ENCODE peak calls at places on chromosomes 4 and X, in ten cellular contexts. F is GM23338; W is breast epithelium; M is K562; P is spleen; T is ovary; U is PC-9; A is naive thymus-derived CD4-positive, alpha-beta T cell; S is body of pancreas; V is CD8-positive, alpha-beta T cell. G is an unnamed sample. For H3K4me1, the result is how much of the 10 kb centered on the place peaks cover.

GRCh38 chr4:41976775-41977516 is 4.6 kb upstream of the DCAF4L1 start:
- DNase-seq in F (no peak), W (no peak), M (no peak), P (no peak), T (no peak), U (no peak), A (no peak), S (no peak), V (no peak), G (no peak)

GRCh38 chrX:136339702-136340101 is 38.9 kb downstream of the ADGRG4 start:
- DNase-seq in F (no peak), W (no peak), M (no peak), P (no peak), T (no peak), U (no peak), A (no peak), S (no peak), V (no peak), G (no peak)

GRCh38 chr4:109010534-109010933 is 247.7 kb upstream of the ETNPPL start:
- DNase-seq in F (no peak), W (no peak), M (no peak), P (no peak), T (no peak), U (no peak), A (no peak), S (no peak), V (no peak), G (no peak)

GRCh38 chr4:3204021-3204431 is 44.9 kb upstream of the MSANTD1 start:
- DNase-seq in F (no peak), W (no peak), M (no peak), P (no peak), T (peak), U (no peak), A (no peak), S (peak), V (no peak), G (no peak)

GRCh38 chr4:75705198-75705712 is 19.1 kb upstream of the USO1 start:
- DNase-seq in F (peak), W (no peak), M (no peak), P (no peak), T (no peak), U (no peak), A (no peak), S (no peak), V (no peak), G (no peak)

GRCh38 chrX:54320067-54320466 is 37.8 kb downstream of the WNK3 start:
- DNase-seq in F (no peak), W (no peak), M (no peak), P (no peak), T (no peak), U (no peak), A (no peak), S (no peak), V (no peak), G (no peak)

GRCh38 chr4:142405021-142405991 is 440.8 kb downstream of the INPP4B start:
- DNase-seq in F (peak), W (peak), M (no peak), P (no peak), T (peak), U (no peak), A (peak), S (peak), V (peak), G (peak)

GRCh38 chrX:123971963-123972362 is 10.5 kb downstream of the STAG2 start:
- DNase-seq in F (no peak), W (no peak), M (no peak), P (no peak), T (peak), U (no peak), A (no peak), S (no peak), V (no peak), G (no peak)

GRCh38 chr4:159298502-159298901 is 195.6 kb downstream of the RAPGEF2 start:
- DNase-seq in F (no peak), W (no peak), M (no peak), P (no peak), T (no peak), U (no peak), A (no peak), S (no peak), V (no peak), G (no peak)

GRCh38 chr4:118941149-118941548 is 52.5 kb downstream of the SYNPO2 start:
- DNase-seq in F (no peak), W (peak), M (no peak), P (no peak), T (peak), U (no peak), A (no peak), S (peak), V (no peak), G (peak)

GRCh38 chr4:147566762-147567161 is 50.4 kb upstream of the TMEM184C start:
- DNase-seq in F (no peak), W (no peak), M (no peak), P (no peak), T (no peak), U (no peak), A (no peak), S (no peak), V (no peak), G (no peak)

GRCh38 chr4:112704991-112705845 is 68.3 kb downstream of the LARP7 start:
- DNase-seq in F (peak), W (peak), M (peak), P (peak), T (peak), U (peak), A (no peak), S (peak), V (no peak), G (no peak)

GRCh38 chr4:18684932-18685331 is 663.4 kb upstream of the LCORL start:
- DNase-seq in F (no peak), W (no peak), M (no peak), P (no peak), T (no peak), U (no peak), A (no peak), S (no peak), V (no peak), G (peak)

GRCh38 chr4:139273835-139274234 is 6.2 kb downstream of the MGARP start:
- DNase-seq in F (no peak), W (no peak), M (no peak), P (no peak), T (no peak), U (no peak), A (no peak), S (no peak), V (no peak), G (no peak)

GRCh38 chr4:180057891-180058643 is 2185.1 kb upstream of the TENM3 start:
- DNase-seq in F (peak), W (no peak), M (no peak), P (peak), T (no peak), U (peak), A (no peak), S (peak), V (no peak), G (peak)

GRCh38 chrX:24498181-24498580 is 33.1 kb downstream of the PDK3 start:
- DNase-seq in F (peak), W (no peak), M (peak), P (no peak), T (no peak), U (no peak), A (no peak), S (peak), V (peak), G (peak)

GRCh38 chrX:63428348-63428747 is 77.2 kb upstream of the SPIN4 start:
- DNase-seq in F (no peak), W (no peak), M (no peak), P (no peak), T (no peak), U (peak), A (no peak), S (no peak), V (no peak), G (no peak)

GRCh38 chrX:84118315-84118714 is 69.7 kb downstream of the RPS6KA6 start:
- DNase-seq in F (peak), W (no peak), M (no peak), P (no peak), T (no peak), U (no peak), A (no peak), S (no peak), V (no peak), G (no peak)

GRCh38 chr4:74752798-74753197 is 41.5 kb downstream of the BTC start:
- DNase-seq in F (no peak), W (no peak), M (no peak), P (no peak), T (no peak), U (no peak), A (no peak), S (no peak), V (no peak), G (no peak)

GRCh38 chr4:102344520-102344954 is 745 bp downstream of the SLC39A8 start:
- DNase-seq in F (peak), W (peak), M (peak), P (peak), T (peak), U (peak), A (no peak), S (no peak), V (peak), G (peak)

GRCh38 chr4:186132577-186133277 is 28.2 kb downstream of the FAM149A start:
- DNase-seq in F (peak), W (no peak), M (peak), P (no peak), T (no peak), U (peak), A (no peak), S (peak), V (no peak), G (no peak)

GRCh38 chrX:40108084-40108958 is 10.6 kb upstream of the BCOR start:
- DNase-seq in F (peak), W (no peak), M (peak), P (peak), T (peak), U (no peak), A (no peak), S (peak), V (no peak), G (peak)

GRCh38 chrX:24877854-24878650 is 137.7 kb downstream of the ARX start:
- DNase-seq in F (no peak), W (no peak), M (no peak), P (no peak), T (no peak), U (no peak), A (no peak), S (no peak), V (no peak), G (no peak)

GRCh38 chr4:5887361-5888221 is 5.3 kb downstream of the CRMP1 start:
- DNase-seq in F (peak), W (no peak), M (no peak), P (no peak), T (no peak), U (no peak), A (no peak), S (no peak), V (no peak), G (no peak)

GRCh38 chrX:119682019-119682989 is 10.7 kb downstream of the SEPTIN6 start:
- DNase-seq in F (no peak), W (no peak), M (no peak), P (no peak), T (no peak), U (no peak), A (peak), S (no peak), V (peak), G (no peak)
- H3K4me1 ChIP-seq in F (under half), W (under half), M (under half), P (half or more), T (under half), U (under half), A (half or more), S (under half), V (half or more), G (under half)

GRCh38 chr4:168993724-168994510 is 16.1 kb downstream of the CBR4 start:
- DNase-seq in F (no peak), W (no peak), M (no peak), P (no peak), T (peak), U (peak), A (no peak), S (no peak), V (no peak), G (no peak)
- H3K4me1 ChIP-seq in F (under half), W (under half), M (under half), P (under half), T (under half), U (under half), A (under half), S (under half), V (under half), G (under half)

DNA sequence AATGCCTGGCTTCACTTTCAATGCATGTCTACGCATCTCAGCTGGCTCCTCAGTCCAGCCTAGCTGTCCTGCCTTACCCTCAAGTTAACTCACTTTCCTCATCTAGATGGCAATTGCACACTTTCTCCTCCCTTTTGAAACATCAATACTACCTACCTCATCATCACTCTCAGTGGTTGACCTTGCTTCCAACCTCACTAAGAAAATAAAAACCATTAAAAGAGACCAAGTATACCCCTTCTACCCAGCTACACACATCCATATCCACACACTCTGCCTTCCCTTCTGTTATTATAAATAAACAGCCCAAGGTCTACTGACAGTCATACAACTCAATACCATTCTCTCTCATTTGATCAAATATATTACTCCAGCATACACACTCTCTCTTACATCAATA is 21.5 kb downstream of the SLC10A7 start:
- DNase-seq in F (no peak), W (no peak), M (no peak), P (no peak), T (no peak), U (no peak), A (no peak), S (no peak), V (no peak), G (no peak)
- H3K4me1 ChIP-seq in F (under half), W (under half), M (under half), P (under half), T (under half), U (under half), A (under half), S (under half), V (under half), G (under half)

GRCh38 chrX:41705680-41706374 is 17.1 kb downstream of the GPR34 start:
- DNase-seq in F (no peak), W (no peak), M (no peak), P (no peak), T (no peak), U (no peak), A (no peak), S (no peak), V (no peak), G (no peak)
- H3K4me1 ChIP-seq in F (under half), W (under half), M (under half), P (under half), T (under half), U (under half), A (under half), S (under half), V (under half), G (under half)

DNA sequence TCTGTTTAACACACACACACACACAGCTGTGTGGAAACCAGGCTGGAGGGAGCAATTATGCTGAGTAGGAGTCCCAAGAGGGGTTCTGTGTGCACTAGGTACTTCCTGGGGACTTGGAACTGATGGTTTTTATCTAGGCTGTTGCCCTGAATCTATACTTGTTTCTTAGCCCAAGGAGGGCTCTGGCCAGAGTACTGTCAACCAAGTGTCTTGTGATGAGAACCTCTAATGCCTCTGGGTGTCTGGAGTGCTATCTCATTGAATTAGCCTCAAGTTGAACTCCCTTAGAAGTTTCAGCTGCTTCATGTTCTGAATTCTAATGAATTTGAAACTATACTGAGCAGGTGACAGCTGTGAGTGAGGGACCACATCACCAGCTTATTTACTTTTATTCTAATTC is 16.6 kb downstream of the ARHGAP24 start:
- DNase-seq in F (no peak), W (no peak), M (no peak), P (no peak), T (no peak), U (no peak), A (no peak), S (no peak), V (no peak), G (no peak)
- H3K4me1 ChIP-seq in F (under half), W (under half), M (under half), P (under half), T (under half), U (under half), A (under half), S (under half), V (under half), G (under half)

GRCh38 chr4:154014401-154015105 is 225.7 kb upstream of the SFRP2 start:
- DNase-seq in F (no peak), W (no peak), M (no peak), P (no peak), T (no peak), U (no peak), A (no peak), S (no peak), V (no peak), G (no peak)

GRCh38 chr4:154010377-154010776 is 221.5 kb upstream of the SFRP2 start:
- DNase-seq in F (no peak), W (peak), M (no peak), P (no peak), T (no peak), U (no peak), A (no peak), S (peak), V (no peak), G (no peak)

GRCh38 chr4:154013576-154013975 is 224.7 kb upstream of the SFRP2 start:
- DNase-seq in F (no peak), W (no peak), M (no peak), P (no peak), T (no peak), U (no peak), A (no peak), S (no peak), V (no peak), G (no peak)

GRCh38 chr4:154009191-154009590 is 220.3 kb upstream of the SFRP2 start:
- DNase-seq in F (no peak), W (no peak), M (no peak), P (no peak), T (no peak), U (no peak), A (no peak), S (no peak), V (no peak), G (no peak)

DNA sequence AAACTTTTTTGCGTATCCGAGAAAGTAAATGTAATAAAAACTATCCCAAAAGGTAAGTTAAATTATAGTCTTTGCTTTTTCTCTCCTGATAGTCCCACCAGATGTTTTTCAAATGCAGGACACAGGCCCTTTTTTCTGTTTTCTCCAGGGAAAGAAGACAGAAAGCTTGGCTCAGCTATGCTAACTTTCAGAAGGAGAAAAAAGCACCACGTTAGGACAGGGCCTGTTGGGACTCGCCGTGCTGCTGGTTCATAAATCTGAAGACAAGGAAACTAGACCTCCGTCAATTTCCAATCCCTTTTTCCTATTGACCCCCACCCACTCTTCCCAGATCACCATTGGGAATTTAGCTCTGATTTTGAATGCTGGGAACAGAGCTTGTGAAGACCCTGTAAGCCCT is 220.9 kb upstream of the SFRP2 start:
- DNase-seq in F (no peak), W (no peak), M (no peak), P (no peak), T (no peak), U (no peak), A (no peak), S (no peak), V (no peak), G (no peak)
- H3K4me1 ChIP-seq in F (under half), W (under half), M (under half), P (under half), T (under half), U (under half), A (under half), S (under half), V (under half), G (under half)

GRCh38 chrX:86806786-86807185 is 658.5 kb downstream of the DACH2 start:
- DNase-seq in F (peak), W (no peak), M (peak), P (no peak), T (no peak), U (no peak), A (no peak), S (peak), V (no peak), G (no peak)
- H3K4me1 ChIP-seq in F (under half), W (under half), M (under half), P (under half), T (under half), U (under half), A (under half), S (under half), V (under half), G (under half)

GRCh38 chr4:39043058-39043696 is 11.0 kb upstream of the TMEM156 start:
- DNase-seq in F (no peak), W (no peak), M (no peak), P (no peak), T (no peak), U (peak), A (no peak), S (peak), V (no peak), G (no peak)
- H3K4me1 ChIP-seq in F (under half), W (under half), M (under half), P (under half), T (under half), U (half or more), A (under half), S (under half), V (under half), G (under half)

GRCh38 chr4:85486425-85487101 is 11.6 kb downstream of the ARHGAP24 start:
- DNase-seq in F (no peak), W (no peak), M (peak), P (no peak), T (no peak), U (no peak), A (no peak), S (no peak), V (no peak), G (no peak)

GRCh38 chr4:85478576-85478975 is 3.6 kb downstream of the ARHGAP24 start:
- DNase-seq in F (no peak), W (no peak), M (no peak), P (no peak), T (no peak), U (no peak), A (no peak), S (no peak), V (no peak), G (no peak)

GRCh38 chr4:85477538-85477937 is 2.6 kb downstream of the ARHGAP24 start:
- DNase-seq in F (no peak), W (no peak), M (no peak), P (no peak), T (no peak), U (no peak), A (no peak), S (peak), V (no peak), G (no peak)

DNA sequence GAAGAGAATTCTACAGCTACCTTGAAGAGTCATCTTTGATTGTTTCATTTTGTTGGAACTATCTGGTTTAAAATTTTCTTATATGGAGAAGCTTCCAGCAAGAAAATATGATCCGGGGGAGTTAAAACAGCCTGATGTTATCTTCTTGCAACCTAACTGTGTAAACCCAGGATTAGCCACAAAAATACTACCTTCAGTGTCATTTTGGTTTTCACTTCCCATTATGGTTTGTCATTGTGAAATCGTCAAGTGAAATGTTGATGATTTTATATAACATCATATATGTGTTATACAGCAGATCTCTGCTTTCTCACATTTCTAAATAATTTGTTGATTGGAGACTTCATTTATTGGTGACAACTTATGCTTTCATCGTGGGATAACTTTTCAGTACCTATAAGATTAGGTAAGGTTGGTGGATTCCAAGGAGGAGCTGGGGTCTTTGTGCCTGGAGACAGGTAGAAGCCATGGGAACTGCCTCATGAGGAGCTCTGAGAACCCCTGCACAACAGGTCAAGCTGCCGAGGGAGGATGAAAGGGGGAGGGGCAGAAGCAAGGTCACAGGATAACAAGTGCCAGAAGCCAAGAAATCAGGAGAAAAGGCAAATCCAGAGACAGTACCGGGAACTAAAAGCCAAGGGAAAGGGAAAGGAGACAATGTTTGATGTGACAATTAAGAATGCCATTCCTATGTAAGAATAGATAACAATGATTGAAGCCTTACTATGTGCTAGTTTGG is 7.2 kb downstream of the ARHGAP24 start:
- DNase-seq in F (peak), W (no peak), M (no peak), P (no peak), T (no peak), U (no peak), A (no peak), S (peak), V (no peak), G (no peak)
- H3K4me1 ChIP-seq in F (under half), W (under half), M (under half), P (under half), T (under half), U (under half), A (under half), S (under half), V (under half), G (under half)

GRCh38 chrX:110046971-110047370 is 44.1 kb downstream of the TMEM164 start:
- DNase-seq in F (no peak), W (no peak), M (no peak), P (no peak), T (no peak), U (no peak), A (no peak), S (no peak), V (no peak), G (no peak)
- H3K4me1 ChIP-seq in F (under half), W (under half), M (under half), P (under half), T (under half), U (under half), A (under half), S (under half), V (under half), G (under half)